ENCODE peak calls at places on chromosomes 16 and 17, in seven cellular contexts. L is smooth muscle cell of the brain vasculature, Q is hypothalamus, Z is activated T-cell treated with anti-CD3 and anti-CD28 coated beads for 1 hour, T is kidney, N is renal cortical epithelial cell, O is uterus. K is an unnamed sample.

GRCh38 chr16:89417352-89417751 is 73.0 kb downstream of the ANKRD11 start:
- DNase-seq in O (no peak), L (no peak), Z (no peak), T (no peak), N (no peak), Q (no peak), K (no peak)

GRCh38 chr17:78407387-78407990 is 29.0 kb downstream of the PGS1 start:
- DNase-seq in O (no peak), L (no peak), N (no peak), T (peak; percentile 50), Q (no peak), Z (no peak), K (peak; percentile 76)

GRCh38 chr17:73401911-73402310 is 90.1 kb upstream of the CDC42EP4 start:
- DNase-seq in Q (peak; percentile 47), L (peak; percentile 26), T (peak; percentile 77), N (no peak), O (no peak), Z (no peak), K (peak; percentile 18)

GRCh38 chr17:30337393-30337999 is 3.6 kb upstream of the TMIGD1 start:
- DNase-seq in L (no peak), T (no peak), N (peak; percentile 64), Z (no peak), Q (no peak), O (no peak), K (no peak)

GRCh38 chr16:57998484-57998883 is 2.0 kb downstream of the ZNF319 start:
- DNase-seq in L (no peak), Q (no peak), N (peak; percentile 33), O (no peak), Z (peak; percentile 38), T (peak; percentile 71), K (peak; percentile 28)

GRCh38 chr16:86865866-86866675 is 287.7 kb downstream of the FOXL1 start:
- DNase-seq in Q (no peak), Z (no peak), T (no peak), N (no peak), L (no peak), O (no peak), K (peak; percentile 29)

GRCh38 chr16:74468807-74469511 is 47.7 kb upstream of the CLEC18B start:
- DNase-seq in Z (no peak), O (no peak), N (no peak), L (no peak), Q (no peak), T (no peak), K (no peak)

GRCh38 chr17:54972406-54973138 is 4.0 kb downstream of the STXBP4 start:
- DNase-seq in N (no peak), O (no peak), Z (no peak), Q (no peak), L (no peak), T (no peak), K (no peak)

GRCh38 chr17:27980035-27980434 is 62.4 kb upstream of the NLK start:
- DNase-seq in T (no peak), O (peak; percentile 40), L (no peak), N (peak; percentile 81), Z (no peak), Q (no peak), K (no peak)

GRCh38 chr17:27630607-27631408 is at the start of gene LGALS9:
- DNase-seq in Q (no peak), O (no peak), Z (no peak), T (peak; percentile 79), L (no peak), N (peak; percentile 35), K (peak; percentile 19)

GRCh38 chr16:72872966-72873365 is 175.0 kb downstream of the ZFHX3 start:
- DNase-seq in Q (no peak), T (no peak), Z (no peak), L (no peak), O (no peak), N (no peak), K (peak; percentile 52)

GRCh38 chr16:68244903-68245853 is at the start of gene PLA2G15:
- DNase-seq in N (peak; percentile 66), L (peak; percentile 80), O (peak; percentile 96), T (peak; percentile 99), Z (peak; percentile 96), Q (peak; percentile 96), K (peak; percentile 95)

GRCh38 chr16:84913315-84913714 is 93.5 kb downstream of the CRISPLD2 start:
- DNase-seq in L (no peak), Z (no peak), O (peak; percentile 83), N (no peak), T (no peak), Q (peak; percentile 25), K (no peak)

GRCh38 chr17:63378411-63379076 is 67.6 kb downstream of the CYB561 start:
- DNase-seq in T (no peak), Q (no peak), L (no peak), Z (no peak), O (no peak), N (no peak), K (no peak)

GRCh38 chr17:8119575-8120519 is 1.5 kb upstream of the ALOXE3 start:
- DNase-seq in Z (peak; percentile 68), Q (peak; percentile 79), L (peak; percentile 89), O (peak; percentile 82), N (peak; percentile 89), T (peak; percentile 91), K (peak; percentile 97)